ENCODE peak calls at places on chromosomes 11 and 22, in seven cellular contexts. P, S, L, N, J, K and E are unnamed samples.

GRCh38 chr11:11186249-11186648 is 166.8 kb downstream of the CSNK2A3 start:
- DNase-seq in P (no peak), S (no peak), L (no peak), N (no peak), J (no peak), K (no peak), E (no peak)

GRCh38 chr22:25144522-25144921 is 55.1 kb upstream of the CRYBB3 start:
- DNase-seq in P (no peak), S (no peak), L (no peak), N (no peak), J (no peak), K (no peak), E (no peak)

GRCh38 chr11:593347-593746 is 17.1 kb downstream of the PHRF1 start:
- DNase-seq in P (no peak), S (no peak), L (no peak), N (no peak), J (no peak), K (no peak), E (no peak)

GRCh38 chr11:62461740-62462522 is 43.1 kb downstream of the SCGB1A1 start:
- DNase-seq in P (no peak), S (no peak), L (peak), N (no peak), J (no peak), K (no peak), E (no peak)

GRCh38 chr11:128576555-128576954 is 10.8 kb downstream of the ETS1 start:
- DNase-seq in P (no peak), S (no peak), L (no peak), N (no peak), J (no peak), K (no peak), E (no peak)

GRCh38 chr11:45453721-45454120 is 167.6 kb upstream of the SYT13 start:
- DNase-seq in P (no peak), S (no peak), L (no peak), N (no peak), J (no peak), K (no peak), E (no peak)

GRCh38 chr11:70364745-70365535 is 33.4 kb upstream of the CTTN start:
- DNase-seq in P (no peak), S (no peak), L (no peak), N (no peak), J (peak), K (no peak), E (no peak)

GRCh38 chr11:134040386-134041297 is 28.2 kb upstream of the JAM3 start:
- DNase-seq in P (no peak), S (peak), L (peak), N (no peak), J (no peak), K (peak), E (no peak)

GRCh38 chr11:88344869-88345268 is 7.3 kb upstream of the CTSC start:
- DNase-seq in P (no peak), S (no peak), L (peak), N (no peak), J (no peak), K (no peak), E (no peak)

GRCh38 chr11:30172872-30173271 is 57.9 kb upstream of the FSHB start:
- DNase-seq in P (no peak), S (no peak), L (peak), N (no peak), J (no peak), K (no peak), E (no peak)

GRCh38 chr22:35053060-35053835 is 12.7 kb upstream of the ISX start:
- DNase-seq in P (no peak), S (no peak), L (no peak), N (no peak), J (no peak), K (no peak), E (no peak)

GRCh38 chr11:30392977-30393376 is 70.1 kb downstream of the ARL14EP start:
- DNase-seq in P (no peak), S (no peak), L (no peak), N (no peak), J (no peak), K (no peak), E (no peak)

GRCh38 chr22:28899199-28899853 is 16.0 kb downstream of the ZNRF3 start:
- DNase-seq in P (no peak), S (no peak), L (peak), N (no peak), J (peak), K (no peak), E (no peak)

GRCh38 chr11:94457118-94458029 is 36.3 kb downstream of the MRE11 start:
- DNase-seq in P (no peak), S (no peak), L (no peak), N (no peak), J (no peak), K (no peak), E (no peak)